ENCODE peak calls at places on chromosomes 7 and 10, in nine cellular contexts. K is epithelial cell of esophagus, R is kidney, N is transverse colon, D is WTC11, A is heart right ventricle, S is body of pancreas, Q is neural crest cell, Z is astrocyte. L is an unnamed sample.

GRCh38 chr7:99037327-99037940 is 106.5 kb downstream of the SMURF1 start:
- DNase-seq in Q (no peak), Z (no peak), R (no peak), S (no peak), K (peak), D (no peak), A (no peak), N (no peak), L (no peak)

GRCh38 chr7:79137942-79138341 is 315.5 kb downstream of the MAGI2 start:
- DNase-seq in R (no peak), D (no peak), N (no peak), S (no peak), A (no peak), K (no peak), Z (peak), Q (no peak), L (no peak)

GRCh38 chr10:133125901-133126300 is 34.1 kb upstream of the KNDC1 start:
- DNase-seq in K (no peak), N (no peak), R (no peak), A (no peak), Q (no peak), Z (no peak), S (no peak), D (no peak), L (no peak)

GRCh38 chr7:78523903-78524302 is 725.3 kb downstream of the PHTF2 start:
- DNase-seq in N (no peak), D (peak), R (no peak), K (no peak), S (no peak), Z (no peak), A (no peak), Q (no peak), L (no peak)

GRCh38 chr10:132141526-132142395 is 45.0 kb upstream of the DPYSL4 start:
- DNase-seq in S (peak), Z (no peak), R (peak), Q (no peak), A (no peak), N (no peak), D (peak), K (no peak), L (no peak)

GRCh38 chr7:110839866-110840265 is 251.1 kb upstream of the LRRN3 start:
- DNase-seq in A (peak), Z (peak), N (no peak), Q (no peak), D (no peak), S (peak), R (no peak), K (no peak), L (no peak)

GRCh38 chr7:9407816-9408215 is 974.4 kb downstream of the NXPH1 start:
- DNase-seq in K (peak), N (no peak), S (no peak), R (no peak), D (no peak), Q (no peak), Z (peak), A (no peak), L (no peak)

GRCh38 chr10:30151581-30152389 is 92.4 kb upstream of the JCAD start:
- DNase-seq in A (peak), K (peak), S (no peak), D (no peak), N (peak), R (no peak), Z (peak), Q (no peak), L (no peak)

GRCh38 chr7:45000096-45001032 is at the start of gene CCM2:
- DNase-seq in Z (peak), Q (peak), N (peak), S (peak), K (no peak), R (peak), D (peak), A (peak), L (no peak)

GRCh38 chr10:125153693-125154490 is 6.5 kb downstream of the CTBP2 start:
- DNase-seq in R (no peak), A (no peak), D (no peak), Z (peak), K (no peak), Q (no peak), S (peak), N (no peak), L (no peak)

GRCh38 chr10:26544932-26545331 is 106.8 kb downstream of the APBB1IP start:
- DNase-seq in S (no peak), N (no peak), D (no peak), Q (no peak), Z (no peak), R (no peak), K (no peak), A (no peak), L (no peak)

GRCh38 chr7:4993471-4993870 is 34.5 kb upstream of the MMD2 start:
- DNase-seq in Q (no peak), N (no peak), A (no peak), Z (no peak), K (no peak), S (no peak), R (no peak), D (no peak), L (no peak)

DNA sequence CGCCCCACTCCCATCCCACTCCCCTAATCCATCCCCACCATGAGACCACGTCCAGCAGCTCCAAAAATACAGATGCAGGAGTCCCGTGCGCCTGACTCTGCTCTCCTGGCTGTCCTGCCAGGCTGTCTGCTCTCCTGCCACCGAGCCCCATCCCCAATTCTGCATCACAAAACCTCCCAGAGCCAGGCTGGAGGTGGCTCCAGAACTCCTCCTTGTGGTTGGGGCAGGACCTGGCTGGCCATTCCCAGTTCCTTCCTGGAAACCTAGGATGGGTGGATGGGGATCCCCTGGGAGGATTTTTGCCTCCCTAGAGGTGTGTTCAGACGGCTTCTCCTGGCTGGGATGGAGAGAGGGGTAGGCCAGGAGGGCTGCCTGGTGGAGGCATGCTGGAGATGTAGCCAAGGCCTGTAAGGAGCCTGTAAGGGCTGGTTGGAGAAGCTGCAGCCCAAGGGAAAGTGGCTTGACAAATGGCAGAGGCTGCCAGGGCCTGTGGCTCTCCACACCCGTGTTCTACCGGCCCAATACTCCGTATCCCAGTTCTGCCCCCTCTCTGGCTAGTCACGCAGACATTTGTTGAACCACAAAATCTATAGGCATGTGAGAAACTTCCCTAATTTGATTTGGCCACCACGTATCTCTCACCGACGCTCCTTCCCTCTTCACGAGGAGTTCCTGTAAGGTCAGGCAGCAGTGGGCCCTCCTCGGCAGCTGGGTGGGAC is 99.3 kb downstream of the ARHGAP22 start:
- DNase-seq in D (peak), N (no peak), K (no peak), S (no peak), R (peak), A (no peak), Q (no peak), Z (no peak), L (no peak)
- TF ChIP-seq CTCF in D (peak), N (no peak), K (peak), S (no peak), R (no peak), A (no peak), Q (no peak), Z (no peak), L (peak)

DNA sequence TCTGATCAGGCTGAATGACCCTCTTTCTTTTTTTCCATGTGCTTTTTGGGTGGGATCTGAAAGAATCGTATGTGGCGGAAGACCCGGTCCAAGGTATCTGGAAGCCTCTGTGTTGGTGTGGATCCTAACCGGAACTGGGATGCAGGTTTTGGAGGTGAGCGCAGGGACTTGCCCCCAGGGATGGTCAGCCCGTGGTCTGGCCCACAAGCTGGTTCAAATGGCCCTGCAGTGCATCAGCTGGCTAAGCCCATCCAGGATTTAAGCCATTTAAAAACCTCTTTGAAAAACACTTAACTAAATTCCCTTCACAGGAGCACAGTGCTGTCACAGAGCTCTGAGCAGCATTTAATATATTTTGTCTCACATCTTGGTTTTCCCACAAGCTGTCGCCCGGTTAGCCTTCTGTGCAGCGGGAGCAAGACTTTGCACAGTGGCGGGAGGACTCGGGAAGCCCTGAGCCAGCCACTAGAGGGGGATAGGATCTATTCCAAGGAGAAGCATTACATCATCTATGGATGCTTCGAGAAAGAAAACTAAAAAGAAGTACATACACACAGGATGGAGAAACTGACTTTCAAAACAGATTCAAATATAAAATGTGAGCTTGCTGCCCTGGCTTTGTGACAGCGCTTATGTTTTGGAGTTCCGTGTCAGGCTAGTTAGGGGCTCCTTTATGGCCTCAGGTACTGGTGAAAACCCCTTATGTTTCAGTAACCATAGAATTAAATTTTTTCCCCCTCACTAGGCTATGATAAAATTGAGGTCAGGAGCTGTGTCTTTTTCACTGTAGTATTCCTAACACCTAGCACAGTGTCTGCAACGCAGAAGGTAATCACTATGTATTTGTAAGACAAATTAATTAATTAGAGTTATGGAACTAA is 11.3 kb downstream of the CPA2 start:
- DNase-seq in D (peak), Z (peak), K (peak), A (peak), S (peak), R (no peak), Q (peak), N (peak), L (no peak)
- TF ChIP-seq CTCF in D (no peak), Z (peak), K (peak), A (peak), S (peak), R (peak), Q (peak), N (no peak), L (peak)

DNA sequence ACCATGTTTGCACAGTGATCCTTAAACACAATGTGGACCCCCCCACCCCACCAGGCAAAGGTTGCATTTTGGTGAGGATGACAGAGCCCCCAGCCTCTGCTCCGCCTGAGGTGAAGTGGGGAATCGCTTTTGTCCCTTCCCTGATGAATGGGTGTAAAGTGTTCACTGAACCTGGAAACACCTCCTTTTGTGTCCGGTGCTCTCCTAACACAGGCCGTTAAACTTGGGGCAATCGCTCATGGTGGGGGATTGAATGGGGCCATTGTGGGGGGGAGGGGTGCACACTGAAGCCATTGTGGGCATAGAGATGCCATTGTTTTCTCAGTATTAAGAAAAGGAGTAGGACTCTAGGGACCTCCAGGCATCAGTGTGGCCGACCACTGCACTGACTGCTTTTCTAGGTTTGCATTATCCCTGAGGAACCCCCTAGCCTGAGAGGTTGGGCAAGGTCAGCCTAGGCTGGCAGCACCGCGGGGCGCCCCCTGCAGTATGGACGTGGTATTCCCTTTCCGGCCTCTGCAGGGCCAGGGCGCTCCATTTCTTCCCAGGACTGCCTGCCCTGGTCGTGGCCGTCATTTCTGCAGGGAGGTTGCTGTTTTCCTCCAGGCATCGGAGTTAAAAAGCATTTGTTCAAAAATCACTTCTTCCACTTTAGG is 158.3 kb downstream of the TCF7L2 start:
- DNase-seq in K (peak), S (no peak), Z (no peak), R (peak), D (peak), A (no peak), N (no peak), Q (peak), L (no peak)
- TF ChIP-seq CTCF in K (peak), S (no peak), Z (peak), R (no peak), D (peak), A (no peak), N (peak), Q (peak), L (peak)

DNA sequence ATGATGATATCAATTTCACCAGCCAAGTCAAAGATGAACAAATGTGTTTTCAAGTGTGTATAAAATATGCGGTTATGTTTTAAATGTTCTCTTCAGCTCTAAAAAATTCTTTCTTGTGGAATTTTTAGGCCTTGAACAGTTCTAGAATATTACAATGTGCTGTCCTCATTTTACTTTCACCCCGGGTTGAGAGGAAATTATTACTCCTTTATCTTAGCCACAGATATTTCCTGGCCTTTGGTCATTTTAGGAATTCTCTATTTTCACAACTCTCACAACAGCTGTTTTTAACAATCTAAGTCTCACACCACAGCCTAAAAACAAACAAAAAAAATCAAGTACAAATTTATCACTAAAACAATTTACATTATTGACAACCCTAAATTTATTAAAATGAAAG is 112.2 kb upstream of the HGF start:
- DNase-seq in K (no peak), Q (no peak), R (no peak), Z (peak), A (no peak), D (no peak), S (no peak), N (no peak), L (no peak)
- TF ChIP-seq CTCF in K (no peak), Q (no peak), R (no peak), Z (no peak), A (no peak), D (no peak), S (no peak), N (no peak), L (no peak)

GRCh38 chr7:121077165-121077630 is 88.7 kb downstream of the CPED1 start:
- DNase-seq in R (no peak), K (no peak), S (no peak), D (no peak), Z (no peak), Q (no peak), N (no peak), A (no peak), L (no peak)

GRCh38 chr7:121076350-121077164 is 88.0 kb downstream of the CPED1 start:
- DNase-seq in N (no peak), S (no peak), R (no peak), A (no peak), Z (peak), D (no peak), Q (no peak), K (peak), L (no peak)

GRCh38 chr7:121078701-121079227 is 90.3 kb downstream of the CPED1 start:
- DNase-seq in K (no peak), S (no peak), N (no peak), R (no peak), Q (no peak), D (no peak), A (no peak), Z (no peak), L (no peak)

GRCh38 chr7:121073463-121074099 is 85.1 kb downstream of the CPED1 start:
- DNase-seq in A (no peak), N (no peak), K (no peak), Q (no peak), S (no peak), D (no peak), R (no peak), Z (no peak), L (no peak)

GRCh38 chr7:121075952-121076349 is 87.4 kb downstream of the CPED1 start:
- DNase-seq in N (no peak), Z (no peak), R (no peak), K (no peak), D (no peak), A (no peak), S (no peak), Q (no peak), L (no peak)
- TF ChIP-seq CTCF in N (no peak), Z (no peak), R (no peak), K (no peak), D (no peak), A (no peak), S (no peak), Q (no peak), L (no peak)

DNA sequence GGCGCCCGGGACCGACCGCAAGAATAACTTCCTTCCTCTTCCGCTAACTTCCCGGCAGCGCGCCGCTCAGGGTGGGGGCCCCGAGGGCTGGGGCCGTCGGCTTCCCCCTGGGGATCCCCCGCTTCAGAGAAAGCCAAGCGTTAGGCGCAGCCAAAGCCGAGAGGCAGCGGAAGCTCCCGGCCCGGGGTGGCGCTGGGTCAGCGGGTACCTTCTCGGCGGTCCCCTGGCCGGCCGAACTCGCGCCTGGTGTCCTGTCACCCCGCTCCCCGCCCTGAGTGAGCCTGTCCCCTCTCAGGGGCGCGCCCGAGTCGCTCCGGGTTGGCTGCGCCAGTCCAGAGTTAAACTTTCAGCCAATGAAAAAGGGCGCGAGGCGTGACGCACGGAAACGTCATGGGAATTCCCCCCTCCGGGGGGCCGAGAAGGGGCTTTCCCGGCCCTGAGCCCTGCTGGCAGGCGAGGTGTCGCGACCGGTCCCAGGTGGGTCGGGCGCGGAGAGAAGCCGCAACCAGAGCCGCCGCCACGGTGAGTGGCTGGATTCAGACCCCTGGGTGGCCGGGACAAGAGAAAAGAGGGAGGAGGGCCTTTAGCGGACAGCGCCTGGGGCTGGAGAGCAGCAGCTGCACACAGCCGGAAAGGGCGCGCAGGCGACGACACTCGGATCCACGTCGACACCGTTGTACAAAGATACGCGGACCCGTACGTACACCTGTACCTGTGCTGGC is 1.3 kb upstream of the NFKB2 start:
- DNase-seq in Z (peak), K (peak), R (peak), Q (peak), A (peak), N (peak), S (peak), D (peak), L (peak)
- TF ChIP-seq CTCF in Z (peak), K (no peak), R (peak), Q (peak), A (no peak), N (peak), S (peak), D (no peak), L (no peak)

GRCh38 chr7:101096331-101096956 is 11.2 kb downstream of the TRIM56 start:
- DNase-seq in Z (no peak), N (no peak), Q (no peak), R (no peak), D (no peak), S (no peak), K (no peak), A (no peak), L (no peak)
- TF ChIP-seq CTCF in Z (no peak), N (no peak), Q (no peak), R (no peak), D (no peak), S (no peak), K (no peak), A (no peak), L (no peak)

DNA sequence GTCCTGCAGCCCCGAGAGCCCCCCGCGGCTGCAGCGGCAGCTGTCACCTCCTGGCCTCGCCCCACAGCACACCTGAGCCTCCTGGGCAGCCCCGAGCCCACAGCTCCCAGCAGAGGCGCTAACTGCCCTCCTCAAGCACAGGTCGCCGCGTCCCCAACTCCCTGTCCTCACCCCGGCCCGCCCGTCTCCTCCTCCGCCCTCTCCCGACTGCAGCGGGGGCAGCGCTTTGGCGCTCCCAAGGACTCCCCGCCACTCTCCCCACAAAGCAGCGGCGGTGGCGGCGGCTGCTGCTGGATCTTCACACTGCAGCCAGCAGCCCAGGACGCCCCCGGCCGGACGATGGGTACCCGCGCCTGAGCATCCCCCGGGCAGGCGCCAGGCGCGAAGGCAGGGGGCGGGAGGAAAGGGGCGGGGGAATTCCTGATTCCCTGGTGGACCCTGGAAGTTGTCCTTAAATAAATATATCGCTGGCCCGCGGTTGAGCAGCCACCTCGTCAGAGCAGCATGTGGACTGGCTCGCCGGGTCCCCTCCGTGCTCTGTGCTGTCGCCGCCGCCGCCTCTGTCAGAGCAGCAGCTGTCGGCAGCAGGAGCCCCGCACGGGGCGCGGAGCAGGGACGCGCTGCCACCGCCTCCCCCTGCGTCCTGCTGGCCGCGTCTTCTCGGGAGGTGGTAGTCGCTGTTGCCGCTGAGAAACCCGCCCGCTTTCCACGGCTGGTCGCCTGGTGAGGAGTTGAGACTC is at the start of gene ZNF804B:
- DNase-seq in S (peak), A (no peak), K (no peak), D (peak), Q (peak), R (peak), N (peak), Z (no peak), L (no peak)
- TF ChIP-seq CTCF in S (no peak), A (no peak), K (no peak), D (no peak), Q (peak), R (no peak), N (no peak), Z (no peak), L (no peak)

GRCh38 chr10:71714592-71714991 is 5.0 kb downstream of the C10orf105 start:
- DNase-seq in N (no peak), Z (no peak), Q (no peak), S (no peak), K (no peak), D (no peak), A (no peak), R (no peak), L (no peak)
- TF ChIP-seq CTCF in N (no peak), Z (no peak), Q (no peak), S (no peak), K (no peak), D (no peak), A (no peak), R (no peak), L (no peak)